ENCODE peak calls at places on chromosomes 1 and 21, in four cellular contexts. One of them, this sample, is unnamed.

GRCh38 chr1:8382051-8382505 is 64.2 kb downstream of the SLC45A1 start:
- DNase-seq in testis: no peak
- DNase-seq in IMR-90: no peak
- DNase-seq in keratinocyte: no peak
- DNase-seq in this sample: no peak

GRCh38 chr1:116405241-116406135 is 32.4 kb downstream of the ATP1A1 start:
- DNase-seq in testis: no peak
- DNase-seq in IMR-90: no peak
- DNase-seq in keratinocyte: no peak
- DNase-seq in this sample: no peak

GRCh38 chr1:237084399-237085077 is 42.6 kb downstream of the RYR2 start:
- DNase-seq in testis: no peak
- DNase-seq in IMR-90: no peak
- DNase-seq in keratinocyte: no peak
- DNase-seq in this sample: no peak

GRCh38 chr21:35236090-35236489 is 187.0 kb upstream of the RUNX1 start:
- DNase-seq in testis: no peak
- DNase-seq in IMR-90: no peak
- DNase-seq in keratinocyte: no peak
- DNase-seq in this sample: peak

GRCh38 chr1:175192630-175193338 is at the start of gene KIAA0040:
- DNase-seq in testis: peak
- DNase-seq in IMR-90: no peak
- DNase-seq in keratinocyte: peak
- DNase-seq in this sample: peak

GRCh38 chr21:14734191-14734590 is 188.1 kb upstream of the SAMSN1 start:
- DNase-seq in testis: no peak
- DNase-seq in IMR-90: no peak
- DNase-seq in keratinocyte: no peak
- DNase-seq in this sample: no peak

GRCh38 chr1:22592919-22593790 is 29.9 kb downstream of the EPHA8 start:
- DNase-seq in testis: no peak
- DNase-seq in IMR-90: no peak
- DNase-seq in keratinocyte: no peak
- DNase-seq in this sample: no peak

GRCh38 chr1:87712261-87712674 is 383.6 kb downstream of the LMO4 start:
- DNase-seq in testis: no peak
- DNase-seq in IMR-90: no peak
- DNase-seq in keratinocyte: no peak
- DNase-seq in this sample: no peak

GRCh38 chr1:208227366-208227765 is 16.8 kb downstream of the PLXNA2 start:
- DNase-seq in testis: no peak
- DNase-seq in IMR-90: no peak
- DNase-seq in keratinocyte: no peak
- DNase-seq in this sample: no peak

GRCh38 chr1:6454856-6455751 is 10.9 kb downstream of the TNFRSF25 start:
- DNase-seq in testis: no peak
- DNase-seq in IMR-90: no peak
- DNase-seq in keratinocyte: no peak
- DNase-seq in this sample: no peak

GRCh38 chr1:201896951-201897391 is 8.3 kb downstream of the SHISA4 start:
- DNase-seq in testis: no peak
- DNase-seq in IMR-90: peak
- DNase-seq in keratinocyte: no peak
- DNase-seq in this sample: no peak
- TF ChIP-seq CTCF in testis: no peak
- TF ChIP-seq CTCF in IMR-90: no peak
- TF ChIP-seq CTCF in keratinocyte: peak
- TF ChIP-seq CTCF in this sample: no peak

GRCh38 chr1:91503975-91504530 is 3.4 kb downstream of the CDC7 start:
- DNase-seq in testis: no peak
- DNase-seq in IMR-90: no peak
- DNase-seq in keratinocyte: no peak
- DNase-seq in this sample: no peak

GRCh38 chr1:91505086-91505485 is 4.4 kb downstream of the CDC7 start:
- DNase-seq in testis: peak
- DNase-seq in IMR-90: no peak
- DNase-seq in keratinocyte: no peak
- DNase-seq in this sample: no peak

GRCh38 chr1:91510754-91511153 is 10.1 kb downstream of the CDC7 start:
- DNase-seq in testis: no peak
- DNase-seq in IMR-90: no peak
- DNase-seq in keratinocyte: no peak
- DNase-seq in this sample: no peak

GRCh38 chr1:91506071-91506470 is 5.4 kb downstream of the CDC7 start:
- DNase-seq in testis: no peak
- DNase-seq in IMR-90: no peak
- DNase-seq in keratinocyte: no peak
- DNase-seq in this sample: no peak

DNA sequence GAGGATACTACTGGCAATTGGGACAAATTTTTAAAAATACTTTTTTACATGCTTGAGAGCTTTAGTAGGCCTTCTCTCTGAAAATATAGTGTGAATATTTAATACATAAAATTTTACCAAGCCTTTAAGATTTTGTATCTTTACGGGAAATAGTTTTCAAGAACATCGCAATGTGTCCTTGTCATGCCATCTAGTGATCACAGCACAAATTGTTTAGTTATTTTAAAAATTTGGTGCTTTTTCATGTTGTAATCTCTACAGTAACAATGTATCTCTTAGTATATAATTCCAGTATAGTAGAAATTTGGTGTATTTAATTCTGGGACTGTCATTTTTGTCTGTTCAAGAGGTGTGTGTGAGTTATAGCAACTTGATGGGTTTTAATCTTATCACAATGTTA is 6.7 kb downstream of the CDC7 start:
- DNase-seq in testis: no peak
- DNase-seq in IMR-90: no peak
- DNase-seq in keratinocyte: no peak
- DNase-seq in this sample: no peak
- TF ChIP-seq CTCF in testis: no peak
- TF ChIP-seq CTCF in IMR-90: no peak
- TF ChIP-seq CTCF in keratinocyte: no peak
- TF ChIP-seq CTCF in this sample: no peak

DNA sequence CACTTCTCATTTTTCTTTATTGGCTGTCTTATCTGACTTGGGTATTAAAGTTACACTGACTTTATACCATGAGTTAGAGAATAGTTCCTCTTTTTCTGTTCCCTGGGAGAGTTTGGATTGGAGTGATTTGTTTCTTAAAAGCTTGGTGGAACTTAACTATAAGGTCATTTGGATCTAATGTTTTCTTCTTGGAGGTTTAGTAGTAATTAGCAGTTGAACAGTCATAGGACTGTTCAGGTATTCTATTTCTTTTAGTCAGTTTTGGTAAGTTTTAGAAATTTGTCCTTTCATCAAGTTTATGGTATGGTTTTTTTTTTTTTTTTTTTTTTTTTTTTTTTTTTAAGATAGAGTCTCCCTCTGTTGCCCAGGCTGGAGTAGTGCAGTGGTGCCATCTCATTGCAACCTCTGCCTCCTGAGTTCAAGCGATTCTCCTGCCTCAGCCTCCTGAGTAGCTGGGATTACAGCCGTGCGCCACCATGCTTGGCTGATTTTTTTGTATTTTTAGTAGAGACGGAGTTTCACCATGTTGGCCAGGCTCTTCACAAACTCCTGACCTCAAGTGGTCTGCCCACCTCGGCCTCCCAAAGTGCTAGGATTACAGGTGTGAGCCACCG is 6.3 kb downstream of the TTC3 start:
- DNase-seq in testis: no peak
- DNase-seq in IMR-90: no peak
- DNase-seq in keratinocyte: no peak
- DNase-seq in this sample: no peak
- TF ChIP-seq CTCF in testis: no peak
- TF ChIP-seq CTCF in IMR-90: no peak
- TF ChIP-seq CTCF in keratinocyte: no peak
- TF ChIP-seq CTCF in this sample: peak

DNA sequence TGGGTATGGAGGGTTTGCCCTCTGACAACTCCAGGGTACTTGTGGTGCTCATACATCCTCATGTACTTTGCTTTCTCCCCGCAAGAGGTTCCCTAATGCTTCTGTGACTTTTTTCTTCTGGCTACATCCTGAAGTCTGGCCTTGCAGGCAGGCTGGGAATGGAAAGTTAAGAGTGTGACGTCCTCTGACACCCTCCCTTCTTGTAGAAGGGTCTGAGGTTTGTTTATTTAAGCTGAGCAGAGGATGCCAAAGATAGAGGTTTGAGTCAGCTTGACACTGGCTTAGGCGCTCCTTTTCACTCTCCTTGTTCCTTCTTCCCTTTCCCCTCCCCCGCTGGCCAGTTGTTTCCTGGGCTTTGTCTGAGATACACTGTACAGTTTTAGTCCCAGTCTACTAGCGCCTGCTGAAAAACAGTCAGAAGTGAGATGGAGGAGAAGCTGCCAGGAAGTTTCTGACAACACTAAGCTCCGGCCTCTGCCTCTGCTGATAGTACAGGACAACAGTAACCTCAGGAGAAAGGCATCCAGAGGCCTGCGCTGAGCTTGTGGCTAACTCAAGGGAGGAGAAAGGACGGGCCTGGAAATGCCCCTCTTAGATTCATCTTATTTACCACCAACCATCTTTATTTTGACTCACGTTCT is at the start of gene MACF1:
- DNase-seq in testis: peak
- DNase-seq in IMR-90: peak
- DNase-seq in keratinocyte: no peak
- DNase-seq in this sample: no peak
- TF ChIP-seq CTCF in testis: peak
- TF ChIP-seq CTCF in IMR-90: peak
- TF ChIP-seq CTCF in keratinocyte: no peak
- TF ChIP-seq CTCF in this sample: no peak

This sample was measured in GM13977.